ENCODE peak calls at places on chromosomes 2 and 18, in nine cellular contexts. L is AG10803; F is stimulated activated CD8-positive, alpha-beta memory T cell treated with anti-CD3 and anti-CD28 coated beads, Interleukin-15, amount 100 ng/mL, for 24 hours; H is nephron progenitor cell; G is activated T-cell treated with anti-CD3 and anti-CD28 coated beads for 4 hours; K is heart right ventricle; P is GDM1; M is COR-L47; W is GM13976. S is an unnamed sample.

GRCh38 chr2:75570948-75571729 is 10.4 kb upstream of the EVA1A start:
- DNase-seq in G (no peak), W (no peak), P (no peak), M (no peak), K (no peak), L (peak), F (no peak), H (no peak), S (no peak)

GRCh38 chr18:63451774-63452173 is 25.0 kb upstream of the SERPINB5 start:
- DNase-seq in K (no peak), P (no peak), W (no peak), L (no peak), M (no peak), G (no peak), H (no peak), F (no peak), S (no peak)

GRCh38 chr2:177221970-177222369 is 9.4 kb downstream of the HNRNPA3 start:
- DNase-seq in L (no peak), M (no peak), W (no peak), F (no peak), P (no peak), H (no peak), K (no peak), G (no peak), S (no peak)

GRCh38 chr2:120893874-120894584 is 158.4 kb downstream of the GLI2 start:
- DNase-seq in H (peak), L (no peak), K (no peak), G (no peak), W (no peak), M (no peak), F (no peak), P (no peak), S (no peak)

GRCh38 chr2:174485763-174486613 is 841 bp downstream of the GPR155 start:
- DNase-seq in M (no peak), H (peak), L (peak), F (no peak), G (no peak), W (peak), P (no peak), K (peak), S (no peak)

GRCh38 chr2:70094978-70095832 is 7.9 kb downstream of the PCBP1 start:
- DNase-seq in M (no peak), L (peak), K (no peak), W (peak), H (no peak), P (peak), G (no peak), F (no peak), S (peak)

GRCh38 chr2:47344890-47345583 is 57.9 kb upstream of the MSH2 start:
- DNase-seq in F (no peak), H (peak), G (no peak), M (peak), K (peak), P (no peak), L (peak), W (no peak), S (no peak)

GRCh38 chr2:205850172-205850571 is 167.9 kb downstream of the NRP2 start:
- DNase-seq in M (no peak), G (no peak), H (no peak), P (no peak), F (no peak), K (no peak), W (no peak), L (no peak), S (no peak)

GRCh38 chr2:41112228-41112627 is 660.3 kb upstream of the SLC8A1 start:
- DNase-seq in K (no peak), P (no peak), W (no peak), H (no peak), F (no peak), G (no peak), L (no peak), M (no peak), S (no peak)

GRCh38 chr2:132668986-132669853 is 785 bp downstream of the LYPD1 start:
- DNase-seq in H (peak), M (no peak), F (no peak), W (no peak), K (no peak), G (no peak), L (no peak), P (no peak), S (no peak)

GRCh38 chr2:217851191-217852020 is 151.4 kb downstream of the TNS1 start:
- DNase-seq in G (no peak), H (no peak), L (peak), K (no peak), W (no peak), F (no peak), P (peak), M (no peak), S (no peak)

GRCh38 chr2:239830066-239830717 is 194.9 kb downstream of the NDUFA10 start:
- DNase-seq in P (no peak), F (no peak), L (no peak), K (no peak), W (no peak), M (no peak), G (no peak), H (no peak), S (no peak)

GRCh38 chr18:24369420-24369819 is 28.2 kb downstream of the OSBPL1A start:
- DNase-seq in F (no peak), H (no peak), G (no peak), L (peak), K (no peak), M (no peak), W (no peak), P (no peak), S (no peak)

GRCh38 chr2:128734521-128735295 is 416.0 kb upstream of the HS6ST1 start:
- DNase-seq in G (no peak), P (peak), W (peak), L (no peak), H (no peak), K (no peak), F (no peak), M (no peak), S (no peak)

GRCh38 chr2:101466426-101466825 is 8.5 kb downstream of the RFX8 start:
- DNase-seq in W (no peak), P (peak), M (no peak), H (no peak), F (no peak), L (peak), G (no peak), K (no peak), S (no peak)

GRCh38 chr18:355678-356077 is 87.8 kb upstream of the THOC1 start:
- DNase-seq in H (no peak), W (no peak), L (no peak), F (no peak), M (no peak), P (no peak), K (no peak), G (no peak), S (no peak)

GRCh38 chr2:36613801-36614200 is 15.8 kb upstream of the FEZ2 start:
- DNase-seq in L (peak), G (no peak), P (no peak), F (no peak), H (no peak), M (no peak), K (no peak), W (no peak), S (no peak)

GRCh38 chr2:174792309-174793025 is 28.2 kb upstream of the CHRNA1 start:
- DNase-seq in K (no peak), H (no peak), P (no peak), L (no peak), F (no peak), M (no peak), G (no peak), W (no peak), S (no peak)

GRCh38 chr2:239370876-239371725 is 29.7 kb downstream of the HDAC4 start:
- DNase-seq in K (no peak), F (no peak), G (no peak), L (no peak), M (no peak), W (no peak), P (no peak), H (no peak), S (no peak)

GRCh38 chr18:51074605-51075004 is 44.6 kb downstream of the SMAD4 start:
- DNase-seq in P (peak), K (no peak), W (no peak), H (no peak), G (no peak), M (no peak), L (no peak), F (no peak), S (no peak)

GRCh38 chr2:235543126-235543750 is 49.4 kb downstream of the AGAP1 start:
- DNase-seq in K (no peak), W (no peak), F (no peak), M (no peak), H (no peak), P (no peak), L (no peak), G (no peak), S (no peak)

GRCh38 chr18:75088622-75089211 is 120.2 kb downstream of the PTGR3 start:
- DNase-seq in G (no peak), K (no peak), F (no peak), L (no peak), M (no peak), H (no peak), W (no peak), P (no peak), S (no peak)

GRCh38 chr2:9141706-9142460 is 64.7 kb upstream of the ASAP2 start:
- DNase-seq in P (no peak), F (no peak), G (no peak), H (no peak), M (no peak), K (no peak), W (no peak), L (no peak), S (no peak)

GRCh38 chr2:137925599-137925998 is 38.7 kb upstream of the HNMT start:
- DNase-seq in P (no peak), K (no peak), M (no peak), F (no peak), G (no peak), H (no peak), W (no peak), L (no peak), S (no peak)

GRCh38 chr18:79733996-79734770 is 54.6 kb downstream of the CTDP1 start:
- DNase-seq in K (no peak), P (no peak), W (no peak), H (no peak), M (no peak), L (no peak), G (no peak), F (no peak), S (no peak)

GRCh38 chr2:233365861-233366520 is 11.7 kb downstream of the DGKD start:
- DNase-seq in G (no peak), W (no peak), M (no peak), F (no peak), H (no peak), K (no peak), P (no peak), L (no peak), S (no peak)

GRCh38 chr2:108069515-108070310 is 83.4 kb downstream of the SLC5A7 start:
- DNase-seq in L (no peak), P (no peak), H (no peak), F (no peak), M (no peak), K (no peak), W (no peak), G (no peak), S (no peak)

GRCh38 chr2:853203-853870 is 97.3 kb upstream of the SNTG2 start:
- DNase-seq in G (no peak), W (no peak), H (no peak), L (no peak), P (no peak), K (no peak), M (no peak), F (no peak), S (no peak)

S was measured in thoracic aorta.